ENCODE peak calls at places on chromosomes 3 and 15, in five cellular contexts. W is heart right ventricle, I is tibial artery, B is kidney epithelial cell, A is GM12865. Z is an unnamed sample.

GRCh38 chr3:24810881-24811280 is 316.2 kb upstream of the THRB start:
- DNase-seq in W (no peak), I (no peak), B (no peak), A (peak), Z (no peak)

GRCh38 chr15:50830477-50831354 is 65.2 kb upstream of the SPPL2A start:
- DNase-seq in W (no peak), I (no peak), B (no peak), A (no peak), Z (no peak)

GRCh38 chr3:129015388-129016105 is 14.4 kb downstream of the EFCC1 start:
- DNase-seq in W (peak), I (no peak), B (no peak), A (peak), Z (peak)

GRCh38 chr15:88990185-88990679 is 77.1 kb upstream of the MFGE8 start:
- DNase-seq in W (no peak), I (no peak), B (no peak), A (no peak), Z (no peak)

GRCh38 chr15:63155486-63155885 is 1.8 kb downstream of the RPS27L start:
- DNase-seq in W (no peak), I (no peak), B (no peak), A (no peak), Z (no peak)

GRCh38 chr3:173650596-173650995 is 253.1 kb downstream of the NLGN1 start:
- DNase-seq in W (no peak), I (no peak), B (no peak), A (no peak), Z (no peak)

GRCh38 chr3:112619295-112619694 is 21.6 kb downstream of the CCDC80 start:
- DNase-seq in W (no peak), I (no peak), B (no peak), A (no peak), Z (no peak)

GRCh38 chr3:140602781-140603180 is 75.1 kb upstream of the TRIM42 start:
- DNase-seq in W (no peak), I (no peak), B (peak), A (no peak), Z (no peak)

GRCh38 chr3:14273886-14274517 is 95.4 kb downstream of the LSM3 start:
- DNase-seq in W (no peak), I (no peak), B (no peak), A (no peak), Z (no peak)

GRCh38 chr15:80923668-80924067 is 66.0 kb downstream of the MESD start:
- DNase-seq in W (no peak), I (no peak), B (no peak), A (no peak), Z (no peak)

GRCh38 chr15:63999177-63999576 is 47.1 kb downstream of the DAPK2 start:
- DNase-seq in W (no peak), I (no peak), B (no peak), A (peak), Z (no peak)

GRCh38 chr3:35486295-35486694 is 153.0 kb upstream of the ARPP21 start:
- DNase-seq in W (no peak), I (no peak), B (no peak), A (no peak), Z (no peak)

GRCh38 chr3:88137836-88138235 is 11.9 kb upstream of the C3orf38 start:
- DNase-seq in W (no peak), I (no peak), B (no peak), A (no peak), Z (no peak)

GRCh38 chr3:63333815-63334214 is 55.7 kb downstream of the SYNPR start:
- DNase-seq in W (no peak), I (no peak), B (no peak), A (no peak), Z (no peak)

GRCh38 chr15:49270541-49271421 is 100.7 kb downstream of the GALK2 start:
- DNase-seq in W (no peak), I (peak), B (no peak), A (no peak), Z (peak)

GRCh38 chr15:20310603-20311002 is 231.0 kb downstream of the GOLGA6L6 start:
- DNase-seq in W (no peak), I (no peak), B (no peak), A (no peak), Z (no peak)

GRCh38 chr3:79230254-79230653 is 537.5 kb downstream of the ROBO1 start:
- DNase-seq in W (no peak), I (no peak), B (no peak), A (no peak), Z (no peak)

GRCh38 chr3:38805765-38806386 is 10.1 kb downstream of the SCN10A start:
- DNase-seq in W (peak), I (no peak), B (peak), A (peak), Z (no peak)

GRCh38 chr15:90889736-90890456 is 5.6 kb downstream of the FES start:
- DNase-seq in W (no peak), I (no peak), B (no peak), A (no peak), Z (no peak)

GRCh38 chr3:105868450-105868744 is 415 bp downstream of the CBLB start:
- DNase-seq in W (peak), I (peak), B (no peak), A (peak), Z (peak)

GRCh38 chr3:185157347-185157746 is 4.5 kb upstream of the C3orf70 start:
- DNase-seq in W (no peak), I (no peak), B (no peak), A (no peak), Z (no peak)

GRCh38 chr3:178385280-178385952 is 150.8 kb upstream of the KCNMB2 start:
- DNase-seq in W (no peak), I (no peak), B (no peak), A (peak), Z (no peak)

GRCh38 chr3:154142608-154143007 is 21.4 kb downstream of the ARHGEF26 start:
- DNase-seq in W (no peak), I (no peak), B (no peak), A (no peak), Z (no peak)

GRCh38 chr3:185153170-185153733 is 392 bp upstream of the C3orf70 start:
- DNase-seq in W (no peak), I (peak), B (no peak), A (no peak), Z (no peak)

GRCh38 chr3:120625199-120625598 is 29.1 kb downstream of the NDUFB4 start:
- DNase-seq in W (no peak), I (no peak), B (no peak), A (no peak), Z (no peak)

GRCh38 chr3:56491566-56491965 is 23.3 kb upstream of the ERC2 start:
- DNase-seq in W (no peak), I (no peak), B (no peak), A (no peak), Z (no peak)

GRCh38 chr3:118817748-118818165 is 216.9 kb downstream of the IGSF11 start:
- DNase-seq in W (no peak), I (no peak), B (peak), A (peak), Z (no peak)
- TF ChIP-seq CTCF in W (peak), I (peak), B (peak), A (peak), Z (peak)

GRCh38 chr3:151845506-151845905 is 27.9 kb upstream of the SUCNR1 start:
- DNase-seq in W (no peak), I (no peak), B (no peak), A (no peak), Z (no peak)
- H3K4me3 ChIP-seq in W (no peak), I (no peak), B (no peak), A (no peak), Z (no peak)

GRCh38 chr15:94164202-94164807 is 67.1 kb upstream of the MCTP2 start:
- DNase-seq in W (peak), I (no peak), B (peak), A (peak), Z (no peak)

GRCh38 chr15:94162946-94163345 is 68.4 kb upstream of the MCTP2 start:
- DNase-seq in W (no peak), I (no peak), B (no peak), A (no peak), Z (no peak)

GRCh38 chr15:94168250-94168649 is 63.1 kb upstream of the MCTP2 start:
- DNase-seq in W (no peak), I (no peak), B (no peak), A (no peak), Z (no peak)
- TF ChIP-seq CTCF in W (no peak), I (no peak), B (peak), A (peak), Z (peak)

GRCh38 chr15:85580914-85581313 is 200.5 kb downstream of the AKAP13 start:
- DNase-seq in W (no peak), I (no peak), B (no peak), A (peak), Z (no peak)
- H3K4me3 ChIP-seq in W (peak), I (peak), B (no peak), A (no peak), Z (peak)

GRCh38 chr15:37133619-37134018 is 33.3 kb upstream of the MEIS2 start:
- DNase-seq in W (no peak), I (no peak), B (no peak), A (no peak), Z (no peak)
- TF ChIP-seq CTCF in W (no peak), I (peak), B (peak), A (peak), Z (peak)

DNA sequence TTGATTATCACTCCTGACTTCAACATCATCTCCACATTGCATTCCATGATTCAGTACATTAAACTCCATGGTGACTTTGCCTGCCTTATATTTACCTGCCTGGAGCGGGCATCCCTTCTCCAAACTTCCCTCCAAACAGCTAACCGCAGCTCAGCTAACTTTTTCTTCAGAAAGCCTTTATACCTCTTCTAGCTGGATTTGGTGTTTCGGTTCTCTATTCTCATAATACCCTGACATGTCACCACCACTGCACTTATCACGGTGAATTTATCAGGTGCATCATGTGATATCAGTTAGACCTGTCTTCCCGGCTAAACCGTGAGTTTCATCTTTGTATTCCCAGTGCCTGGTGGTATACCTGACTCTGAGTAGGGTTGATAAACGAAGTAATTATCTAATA is 367.6 kb downstream of the UNC13C start:
- DNase-seq in W (no peak), I (no peak), B (no peak), A (no peak), Z (no peak)
- H3K4me3 ChIP-seq in W (no peak), I (no peak), B (no peak), A (no peak), Z (no peak)

GRCh38 chr3:171842864-171843511 is at the start of gene TMEM212:
- DNase-seq in W (no peak), I (no peak), B (no peak), A (no peak), Z (no peak)

GRCh38 chr3:171839270-171839669 is 3.9 kb upstream of the TMEM212 start:
- DNase-seq in W (no peak), I (no peak), B (no peak), A (no peak), Z (no peak)

GRCh38 chr3:171840484-171840830 is 2.7 kb upstream of the TMEM212 start:
- DNase-seq in W (no peak), I (no peak), B (no peak), A (no peak), Z (no peak)

GRCh38 chr3:171841620-171842000 is 1.5 kb upstream of the TMEM212 start:
- DNase-seq in W (no peak), I (no peak), B (no peak), A (no peak), Z (no peak)

DNA sequence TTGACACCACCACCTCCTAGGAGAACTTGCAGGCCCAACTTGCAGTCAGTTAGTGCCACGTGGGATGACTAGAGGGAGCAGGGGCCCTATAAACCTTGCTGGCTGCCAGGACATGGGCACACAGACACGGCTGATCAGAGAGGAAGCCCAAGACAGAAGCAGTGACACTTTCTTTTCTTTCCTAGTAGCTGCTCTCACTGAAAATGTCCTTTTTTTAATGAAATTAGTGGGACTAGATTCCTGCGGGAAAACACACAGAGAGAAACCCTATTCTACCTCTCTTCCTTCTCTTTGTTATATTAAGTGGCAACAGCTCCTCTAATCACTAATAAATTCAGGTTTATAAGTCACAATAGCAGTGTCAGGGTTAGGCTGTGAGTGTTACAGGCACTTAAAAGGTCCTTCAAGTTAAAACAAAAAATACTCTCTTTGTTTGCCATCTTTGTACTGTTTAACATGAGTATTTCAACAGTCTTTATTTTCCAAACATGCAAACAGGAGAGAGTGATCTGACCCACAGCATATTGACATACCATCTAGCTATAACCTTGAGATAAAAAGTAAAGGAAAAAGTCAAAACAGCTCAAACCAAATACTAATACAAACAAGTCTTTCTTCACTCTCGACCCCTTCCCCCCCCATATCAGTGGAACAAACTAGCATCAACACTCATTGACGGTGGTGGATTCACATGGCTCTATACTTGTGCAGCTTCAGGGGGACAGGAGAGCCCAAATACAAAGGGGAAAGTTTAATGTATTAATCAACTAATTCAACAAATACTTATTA is 2.1 kb upstream of the TMEM212 start:
- DNase-seq in W (no peak), I (no peak), B (no peak), A (no peak), Z (no peak)
- TF ChIP-seq CTCF in W (no peak), I (no peak), B (no peak), A (no peak), Z (no peak)

GRCh38 chr15:78069052-78069414 is 8.5 kb downstream of the TBC1D2B start:
- DNase-seq in W (no peak), I (peak), B (no peak), A (no peak), Z (no peak)
- H3K4me3 ChIP-seq in W (no peak), I (no peak), B (no peak), A (peak), Z (no peak)